ENCODE peak calls at places on chromosomes 16 and 17, in eight cellular contexts. D is GM23248, Z is GM23338, W is K562, I is astrocyte, J is DND-41, E is neural progenitor cell, F is PC-9. Q is an unnamed sample. For H4K20me1, the result is how much of the 10 kb centered on the place peaks cover.

GRCh38 chr17:55768946-55769624 is 18.2 kb downstream of the PCTP start:
- DNase-seq in D (peak), Z (no peak), W (no peak), I (no peak), J (no peak), E (no peak), F (no peak), Q (peak)

GRCh38 chr16:11312718-11313492 is 31.8 kb upstream of the PRM1 start:
- DNase-seq in D (peak), Z (peak), W (peak), I (peak), J (peak), E (no peak), F (peak), Q (no peak)

GRCh38 chr17:36602030-36602737 is 801 bp downstream of the MRM1 start:
- DNase-seq in D (peak), Z (peak), W (peak), I (no peak), J (peak), E (peak), F (peak), Q (no peak)

GRCh38 chr17:79644617-79645016 is 33.8 kb upstream of the RBFOX3 start:
- DNase-seq in D (no peak), Z (no peak), W (no peak), I (no peak), J (no peak), E (no peak), F (no peak), Q (no peak)

GRCh38 chr17:64638552-64639198 is 23.4 kb downstream of the SMURF2 start:
- DNase-seq in D (peak), Z (no peak), W (no peak), I (peak), J (no peak), E (no peak), F (no peak), Q (no peak)

GRCh38 chr16:4691666-4692412 is 1.5 kb upstream of the NUDT16L1 start:
- DNase-seq in D (no peak), Z (no peak), W (no peak), I (no peak), J (no peak), E (no peak), F (no peak), Q (no peak)

GRCh38 chr17:6107791-6108190 is 37.6 kb downstream of the WSCD1 start:
- DNase-seq in D (no peak), Z (no peak), W (no peak), I (no peak), J (no peak), E (no peak), F (no peak), Q (no peak)

GRCh38 chr17:28347261-28347891 is 10.0 kb downstream of the POLDIP2 start:
- DNase-seq in D (peak), Z (no peak), W (no peak), I (peak), J (no peak), E (no peak), F (peak), Q (peak)

GRCh38 chr16:56965939-56966515 is 4.3 kb downstream of the CETP start:
- DNase-seq in D (no peak), Z (no peak), W (no peak), I (no peak), J (no peak), E (no peak), F (no peak), Q (no peak)

GRCh38 chr17:67675481-67675880 is 42.3 kb upstream of the NOL11 start:
- DNase-seq in D (no peak), Z (no peak), W (no peak), I (no peak), J (no peak), E (no peak), F (no peak), Q (no peak)

GRCh38 chr17:1793447-1793806 is 31.6 kb downstream of the SERPINF1 start:
- DNase-seq in D (peak), Z (no peak), W (no peak), I (peak), J (no peak), E (peak), F (no peak), Q (no peak)

GRCh38 chr17:2549392-2550211 is 37.9 kb upstream of the METTL16 start:
- DNase-seq in D (no peak), Z (peak), W (no peak), I (no peak), J (no peak), E (peak), F (no peak), Q (no peak)

GRCh38 chr16:48123104-48123788 is 32.5 kb downstream of the ABCC12 start:
- DNase-seq in D (peak), Z (no peak), W (peak), I (peak), J (no peak), E (no peak), F (peak), Q (peak)

GRCh38 chr17:31696184-31696602 is 162.9 kb downstream of the COPRS start:
- DNase-seq in D (peak), Z (peak), W (no peak), I (peak), J (no peak), E (peak), F (no peak), Q (peak)

GRCh38 chr17:73759324-73760185 is 115.3 kb upstream of the SDK2 start:
- DNase-seq in D (no peak), Z (no peak), W (no peak), I (no peak), J (no peak), E (no peak), F (no peak), Q (no peak)

GRCh38 chr16:29645699-29646187 is 17.3 kb upstream of the SPN start:
- DNase-seq in D (no peak), Z (peak), W (peak), I (no peak), J (no peak), E (no peak), F (no peak), Q (peak)

GRCh38 chr16:5709889-5710288 is 612.3 kb upstream of the EEF2KMT start:
- DNase-seq in D (peak), Z (peak), W (no peak), I (peak), J (peak), E (peak), F (peak), Q (peak)

GRCh38 chr16:10093564-10093963 is 88.7 kb downstream of the GRIN2A start:
- DNase-seq in D (no peak), Z (no peak), W (no peak), I (no peak), J (no peak), E (no peak), F (no peak), Q (no peak)

GRCh38 chr16:72138064-72138572 is 33.8 kb downstream of the PMFBP1 start:
- DNase-seq in D (no peak), Z (no peak), W (no peak), I (no peak), J (no peak), E (no peak), F (no peak), Q (no peak)

GRCh38 chr17:17840751-17841591 is 4.2 kb upstream of the SREBF1 start:
- DNase-seq in D (peak), Z (peak), W (no peak), I (peak), J (no peak), E (peak), F (peak), Q (peak)

GRCh38 chr17:3447625-3448024 is 14.0 kb upstream of the OR1E2 start:
- DNase-seq in D (peak), Z (peak), W (no peak), I (no peak), J (no peak), E (peak), F (no peak), Q (peak)

GRCh38 chr16:3793161-3793576 is 75.8 kb upstream of the TRAP1 start:
- DNase-seq in D (no peak), Z (peak), W (no peak), I (peak), J (no peak), E (no peak), F (no peak), Q (peak)

GRCh38 chr17:73497721-73498120 is 146.5 kb downstream of the SDK2 start:
- DNase-seq in D (no peak), Z (no peak), W (no peak), I (no peak), J (no peak), E (no peak), F (no peak), Q (no peak)

GRCh38 chr17:66299721-66300120 is 2.7 kb upstream of the PRKCA start:
- DNase-seq in D (no peak), Z (no peak), W (no peak), I (no peak), J (no peak), E (no peak), F (no peak), Q (no peak)

GRCh38 chr17:80790981-80791742 is 200.5 kb upstream of the CHMP6 start:
- DNase-seq in D (peak), Z (no peak), W (no peak), I (no peak), J (peak), E (no peak), F (no peak), Q (peak)

DNA sequence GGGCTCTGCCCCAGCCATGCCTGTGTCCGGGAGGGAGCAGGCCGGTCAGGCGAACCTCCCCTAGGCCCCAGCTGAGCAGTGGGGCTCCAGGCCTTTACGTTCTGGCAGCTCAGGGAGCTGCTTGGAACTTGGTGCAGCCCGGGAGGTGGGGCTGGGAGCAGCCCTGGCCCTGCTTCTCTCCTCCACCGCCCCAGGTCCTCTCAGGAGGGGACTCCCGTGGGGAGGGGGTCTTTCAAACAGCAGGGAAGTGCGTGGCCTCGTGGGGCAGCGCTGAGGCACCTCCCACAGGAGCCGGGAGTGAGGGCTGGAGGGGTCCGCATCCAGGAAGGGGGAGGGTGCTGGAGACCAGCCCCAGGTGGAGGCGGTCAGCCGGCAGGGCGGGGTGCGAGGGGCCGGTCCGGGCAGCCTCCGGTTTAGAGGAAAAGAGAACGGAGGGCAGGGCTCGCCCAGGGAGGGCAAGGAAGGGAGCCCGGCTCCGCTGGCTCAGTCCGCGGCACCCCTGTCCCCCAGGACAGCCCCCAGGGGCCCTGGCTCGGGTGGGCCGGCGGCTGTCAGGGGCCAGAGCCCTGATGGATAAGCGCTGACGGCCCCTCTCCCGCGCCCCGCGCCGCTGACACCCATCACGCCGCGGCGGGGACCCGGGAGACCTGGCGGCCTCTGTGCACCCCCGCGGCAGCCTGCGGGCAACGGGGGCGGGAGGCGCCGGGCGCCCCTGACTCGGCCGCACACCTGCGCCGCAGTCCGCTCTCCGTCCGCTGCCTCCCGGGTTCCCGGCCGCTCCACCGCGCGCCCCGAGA is 585 bp upstream of the PRR35 start:
- DNase-seq in D (no peak), Z (no peak), W (no peak), I (no peak), J (no peak), E (no peak), F (no peak), Q (no peak)
- TF ChIP-seq EZH2 in D (peak), Z (peak), W (no peak), I (peak), J (no peak), E (peak), F (no peak), Q (peak)

GRCh38 chr16:86157616-86158247 is 258.8 kb downstream of the IRF8 start:
- DNase-seq in D (no peak), Z (no peak), W (no peak), I (peak), J (no peak), E (no peak), F (no peak), Q (peak)
- H3K27ac ChIP-seq in D (no peak), Z (no peak), W (no peak), I (no peak), J (no peak), E (no peak), F (no peak), Q (no peak)

GRCh38 chr17:19270951-19271611 is 33.9 kb downstream of the EPN2 start:
- DNase-seq in D (no peak), Z (no peak), W (peak), I (no peak), J (no peak), E (no peak), F (no peak), Q (no peak)

GRCh38 chr17:19269641-19270040 is 32.5 kb downstream of the EPN2 start:
- DNase-seq in D (no peak), Z (no peak), W (no peak), I (no peak), J (no peak), E (no peak), F (no peak), Q (no peak)

GRCh38 chr17:19268611-19269010 is 31.4 kb downstream of the EPN2 start:
- DNase-seq in D (no peak), Z (no peak), W (no peak), I (no peak), J (no peak), E (no peak), F (no peak), Q (no peak)

GRCh38 chr17:19270347-19270950 is 33.3 kb downstream of the EPN2 start:
- DNase-seq in D (no peak), Z (peak), W (no peak), I (no peak), J (no peak), E (peak), F (no peak), Q (no peak)

GRCh38 chr17:19269102-19269501 is 31.9 kb downstream of the EPN2 start:
- DNase-seq in D (no peak), Z (no peak), W (no peak), I (no peak), J (no peak), E (no peak), F (no peak), Q (no peak)
- H4K20me1 ChIP-seq in D (under half), Z (under half), W (under half), I (half or more), J (under half), E (half or more), F (under half), Q (under half)

DNA sequence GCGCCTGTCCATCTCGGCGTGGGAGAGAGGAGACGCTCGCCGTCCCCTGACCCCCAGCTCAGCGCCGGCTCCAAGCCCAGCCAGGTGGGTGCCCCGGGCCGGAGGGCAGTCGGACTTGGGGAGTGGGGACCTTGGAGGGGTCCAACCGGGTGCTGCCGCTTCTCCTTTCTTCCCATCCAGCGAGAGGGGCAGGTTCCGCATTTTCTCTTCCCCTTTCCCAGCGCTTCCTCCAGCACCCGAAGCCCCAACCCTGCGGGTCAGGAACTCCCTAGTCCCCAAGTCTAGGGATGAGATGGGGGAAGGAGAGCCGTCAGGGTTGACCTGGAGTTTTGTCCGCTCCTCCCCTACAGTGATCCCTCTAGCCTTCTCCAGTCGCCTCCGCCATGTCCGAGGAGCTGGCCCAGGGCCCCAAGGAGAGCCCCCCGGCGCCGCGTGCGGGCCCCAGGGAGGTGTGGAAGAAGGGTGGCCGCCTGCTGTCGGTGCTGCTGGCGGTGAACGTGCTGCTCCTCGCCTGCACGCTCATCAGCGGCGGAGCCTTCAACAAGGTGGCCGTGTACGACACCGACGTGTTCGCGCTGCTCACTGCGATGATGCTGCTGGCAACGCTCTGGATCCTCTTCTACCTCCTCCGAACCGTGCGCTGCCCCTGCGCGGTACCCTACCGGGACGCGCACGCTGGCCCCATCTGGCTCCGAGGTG is at the start of gene OTOP2:
- DNase-seq in D (no peak), Z (peak), W (no peak), I (no peak), J (no peak), E (peak), F (no peak), Q (no peak)
- TF ChIP-seq EZH2 in D (peak), Z (peak), W (no peak), I (peak), J (no peak), E (peak), F (no peak), Q (peak)

GRCh38 chr16:75022567-75022966 is 23.7 kb downstream of the ZNRF1 start:
- DNase-seq in D (peak), Z (no peak), W (no peak), I (peak), J (no peak), E (no peak), F (no peak), Q (peak)

GRCh38 chr16:75024182-75024581 is 25.4 kb downstream of the ZNRF1 start:
- DNase-seq in D (no peak), Z (no peak), W (no peak), I (no peak), J (no peak), E (no peak), F (no peak), Q (no peak)

GRCh38 chr16:75021410-75021809 is 22.6 kb downstream of the ZNRF1 start:
- DNase-seq in D (no peak), Z (no peak), W (no peak), I (no peak), J (no peak), E (no peak), F (no peak), Q (no peak)

GRCh38 chr16:75024591-75024990 is 25.8 kb downstream of the ZNRF1 start:
- DNase-seq in D (no peak), Z (no peak), W (no peak), I (no peak), J (peak), E (no peak), F (no peak), Q (no peak)

DNA sequence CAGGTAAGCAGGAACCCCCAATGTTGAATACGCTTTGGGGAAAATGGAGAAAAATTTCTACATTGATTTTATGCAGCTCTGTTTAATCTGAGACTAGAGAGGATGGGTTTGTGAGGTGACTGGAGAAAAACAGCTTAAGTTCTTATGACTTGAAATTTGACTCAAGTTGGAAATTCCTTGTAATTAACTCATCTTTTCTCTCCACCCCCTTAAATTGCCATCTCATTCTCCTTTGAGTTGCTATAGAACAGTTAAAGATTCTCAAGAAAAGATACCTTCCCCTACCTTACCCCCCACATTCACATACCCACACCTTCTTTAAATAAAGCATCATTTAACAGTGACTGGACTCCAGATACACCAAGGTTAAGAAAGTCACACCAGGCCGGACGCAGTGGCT is 24.2 kb downstream of the ZNRF1 start:
- DNase-seq in D (peak), Z (no peak), W (no peak), I (peak), J (no peak), E (no peak), F (no peak), Q (peak)
- H3K27ac ChIP-seq in D (peak), Z (peak), W (no peak), I (no peak), J (peak), E (no peak), F (no peak), Q (peak)

GRCh38 chr17:49373115-49373514 is 11.1 kb upstream of the ZNF652 start:
- DNase-seq in D (no peak), Z (no peak), W (no peak), I (no peak), J (no peak), E (no peak), F (no peak), Q (no peak)
- H4K20me1 ChIP-seq in D (under half), Z (under half), W (under half), I (under half), J (under half), E (under half), F (under half), Q (under half)

DNA sequence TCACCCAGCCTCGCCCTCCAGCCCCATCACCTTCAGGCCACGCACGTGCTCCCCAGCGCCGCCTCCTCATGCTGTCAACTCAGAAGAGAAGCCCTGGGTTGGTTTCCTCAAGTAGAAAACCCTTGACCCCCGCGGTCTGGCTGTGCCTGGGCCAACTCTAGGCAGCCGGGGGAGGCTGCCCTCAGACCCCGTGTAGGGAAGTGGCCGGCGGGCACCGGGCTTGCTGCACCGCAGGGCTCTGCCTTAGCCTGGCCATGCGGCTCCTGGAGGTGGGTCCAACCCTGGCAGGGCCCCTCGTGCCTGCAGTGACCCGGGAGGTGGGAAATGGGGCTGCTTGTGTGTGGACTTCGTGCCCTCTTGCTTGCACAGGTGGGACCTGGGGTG is 149.9 kb upstream of the GSE1 start:
- DNase-seq in D (no peak), Z (peak), W (peak), I (no peak), J (no peak), E (no peak), F (no peak), Q (no peak)
- TF ChIP-seq EZH2 in D (no peak), Z (no peak), W (no peak), I (peak), J (no peak), E (no peak), F (no peak), Q (peak)